ENCODE peak calls at places on chromosomes 1 and 21, in six cellular contexts. Q, D, C, T, X and A are unnamed samples.

GRCh38 chr1:83626603-83627002 is 372.3 kb downstream of the TTLL7 start:
- DNase-seq in T (no peak), Q (no peak), D (no peak), X (no peak), C (no peak), A (no peak)

GRCh38 chr1:46466477-46467182 is 23.0 kb upstream of the DMBX1 start:
- DNase-seq in C (no peak), T (peak), Q (no peak), X (peak), D (no peak), A (no peak)

GRCh38 chr1:213122514-213122929 is 71.5 kb downstream of the RPS6KC1 start:
- DNase-seq in T (no peak), C (peak), D (no peak), Q (no peak), X (no peak), A (no peak)

GRCh38 chr1:19229828-19230325 is 19.8 kb upstream of the UBR4 start:
- DNase-seq in C (no peak), T (no peak), X (no peak), Q (no peak), D (peak), A (no peak)

GRCh38 chr1:31483012-31483946 is 70.3 kb downstream of the SERINC2 start:
- DNase-seq in T (peak), Q (peak), X (no peak), C (no peak), D (peak), A (peak)

GRCh38 chr1:161943713-161944112 is 80.0 kb downstream of the OLFML2B start:
- DNase-seq in D (no peak), Q (no peak), X (no peak), T (no peak), C (no peak), A (no peak)

GRCh38 chr21:18832081-18832670 is 428.6 kb upstream of the TMPRSS15 start:
- DNase-seq in C (no peak), D (no peak), Q (no peak), X (no peak), T (no peak), A (no peak)

GRCh38 chr1:156419863-156420208 is 50.8 kb downstream of the RHBG start:
- DNase-seq in Q (no peak), T (no peak), X (no peak), C (no peak), D (no peak), A (peak)

GRCh38 chr1:166272155-166272554 is 105.4 kb upstream of the FAM78B start:
- DNase-seq in Q (no peak), T (no peak), X (no peak), C (no peak), D (no peak), A (no peak)

GRCh38 chr1:199010933-199011332 is 372.1 kb downstream of the PTPRC start:
- DNase-seq in T (no peak), C (peak), Q (no peak), D (no peak), X (no peak), A (no peak)

GRCh38 chr1:171736204-171736603 is 5.7 kb downstream of the VAMP4 start:
- DNase-seq in C (no peak), X (no peak), T (no peak), Q (no peak), D (no peak), A (no peak)

GRCh38 chr1:111605553-111605952 is 14.0 kb upstream of the RAP1A start:
- DNase-seq in Q (no peak), C (no peak), X (no peak), T (no peak), D (no peak), A (no peak)

GRCh38 chr1:39174400-39175081 is 30.0 kb upstream of the MACF1 start:
- DNase-seq in X (no peak), Q (no peak), D (no peak), T (no peak), C (no peak), A (no peak)

GRCh38 chr1:46423574-46424240 is 29.6 kb downstream of the FAAH start:
- DNase-seq in Q (no peak), D (no peak), C (no peak), X (no peak), T (no peak), A (no peak)

GRCh38 chr1:41516168-41516961 is 31.9 kb upstream of the EDN2 start:
- DNase-seq in T (peak), Q (peak), X (peak), C (peak), D (peak), A (peak)

GRCh38 chr1:226772456-226773139 is 33.5 kb upstream of the ITPKB start:
- DNase-seq in D (no peak), T (no peak), X (no peak), C (no peak), Q (no peak), A (no peak)

GRCh38 chr1:39047374-39048229 is 21.5 kb downstream of the NDUFS5 start:
- DNase-seq in D (no peak), T (no peak), X (peak), Q (peak), C (peak), A (peak)

GRCh38 chr1:181726608-181727007 is 243.3 kb downstream of the CACNA1E start:
- DNase-seq in T (no peak), D (no peak), X (no peak), C (no peak), Q (no peak), A (no peak)
- H3K4me3 ChIP-seq in T (no peak), D (no peak), X (no peak), C (no peak), Q (no peak), A (no peak)

GRCh38 chr1:203272633-203273205 is 32.6 kb upstream of the BTG2 start:
- DNase-seq in T (no peak), Q (peak), D (no peak), X (no peak), C (no peak), A (no peak)
- H3K4me3 ChIP-seq in T (no peak), Q (no peak), D (no peak), X (no peak), C (no peak), A (no peak)

GRCh38 chr1:48870596-48870995 is 93.9 kb upstream of the BEND5 start:
- DNase-seq in C (no peak), Q (no peak), T (no peak), D (no peak), X (no peak), A (no peak)
- H3K4me3 ChIP-seq in C (no peak), Q (no peak), T (no peak), D (no peak), X (no peak), A (no peak)

GRCh38 chr1:155174334-155175280 is 958 bp downstream of the TRIM46 start:
- DNase-seq in X (no peak), C (no peak), Q (no peak), D (no peak), T (peak), A (no peak)
- H3K4me3 ChIP-seq in X (peak), C (peak), Q (no peak), D (no peak), T (no peak), A (peak)